ENCODE peak calls at places on chromosome 14, in ten cellular contexts. Z, X, G, K, D, B, L, J, E and C are unnamed samples.

GRCh38 chr14:56821177-56821576 is 10.9 kb upstream of the OTX2 start:
- DNase-seq in Z (no peak), X (no peak), G (no peak), K (no peak), D (no peak), B (no peak), L (no peak), J (no peak), E (no peak), C (no peak)

GRCh38 chr14:81868172-81868571 is 334.5 kb upstream of the SEL1L start:
- DNase-seq in Z (no peak), X (no peak), G (no peak), K (no peak), D (no peak), B (no peak), L (no peak), J (no peak), E (no peak), C (no peak)

GRCh38 chr14:35133542-35134328 is 11.4 kb downstream of the PRORP start:
- DNase-seq in Z (no peak), X (no peak), G (no peak), K (no peak), D (no peak), B (no peak), L (no peak), J (no peak), E (no peak), C (no peak)

GRCh38 chr14:102215071-102215470 is 75.4 kb downstream of the WDR20 start:
- DNase-seq in Z (no peak), X (peak; percentile 72), G (peak; percentile 37), K (no peak), D (no peak), B (no peak), L (no peak), J (no peak), E (peak; percentile 82), C (no peak)

GRCh38 chr14:105500036-105500725 is 9.1 kb downstream of the TEDC1 start:
- DNase-seq in Z (peak; percentile 16), X (no peak), G (no peak), K (no peak), D (peak; percentile 22), B (no peak), L (no peak), J (no peak), E (no peak), C (no peak)

GRCh38 chr14:22601456-22601855 is 3.4 kb downstream of the ABHD4 start:
- DNase-seq in Z (no peak), X (no peak), G (no peak), K (no peak), D (no peak), B (no peak), L (no peak), J (no peak), E (no peak), C (no peak)

GRCh38 chr14:71399057-71399487 is 491.8 kb downstream of the PCNX1 start:
- DNase-seq in Z (peak; percentile 5), X (no peak), G (no peak), K (no peak), D (no peak), B (no peak), L (no peak), J (no peak), E (no peak), C (peak; percentile 9)

GRCh38 chr14:86777950-86778602 is 1214.9 kb downstream of the GALC start:
- DNase-seq in Z (no peak), X (no peak), G (no peak), K (no peak), D (no peak), B (no peak), L (no peak), J (no peak), E (no peak), C (no peak)

GRCh38 chr14:67819563-67820411 is at the start of gene RAD51B:
- DNase-seq in Z (peak; percentile 35), X (peak; percentile 87), G (peak; percentile 85), K (peak; percentile 81), D (peak; percentile 57), B (peak; percentile 95), L (peak; percentile 91), J (peak; percentile 90), E (peak; percentile 83), C (peak; percentile 88)
- TF ChIP-seq POLR2A in Z (peak; percentile 32), X (peak; percentile 40), G (no peak), K (peak; percentile 28), D (peak; percentile 58), B (no peak), L (no peak), J (no peak), E (no peak), C (peak; percentile 55)

GRCh38 chr14:73788871-73789590 is 62.6 kb upstream of the PTGR2 start:
- DNase-seq in Z (no peak), X (no peak), G (peak; percentile 12), K (no peak), D (no peak), B (no peak), L (no peak), J (no peak), E (no peak), C (no peak)

GRCh38 chr14:73792476-73792875 is 59.2 kb upstream of the PTGR2 start:
- DNase-seq in Z (no peak), X (no peak), G (no peak), K (no peak), D (no peak), B (no peak), L (no peak), J (no peak), E (no peak), C (no peak)

GRCh38 chr14:73786942-73787759 is 64.5 kb upstream of the PTGR2 start:
- DNase-seq in Z (no peak), X (peak; percentile 46), G (peak; percentile 67), K (peak; percentile 72), D (no peak), B (no peak), L (peak; percentile 91), J (peak; percentile 75), E (peak; percentile 69), C (peak; percentile 83)

GRCh38 chr14:73787760-73788508 is 63.7 kb upstream of the PTGR2 start:
- DNase-seq in Z (no peak), X (no peak), G (no peak), K (no peak), D (no peak), B (no peak), L (no peak), J (no peak), E (no peak), C (peak; percentile 60)

GRCh38 chr14:73789996-73790581 is 61.5 kb upstream of the PTGR2 start:
- DNase-seq in Z (no peak), X (peak; percentile 71), G (peak; percentile 80), K (peak; percentile 79), D (no peak), B (no peak), L (peak; percentile 63), J (no peak), E (peak; percentile 35), C (no peak)
- TF ChIP-seq POLR2A in Z (no peak), X (peak; percentile 34), G (peak; percentile 56), K (peak; percentile 58), D (no peak), B (no peak), L (no peak), J (no peak), E (peak; percentile 29), C (no peak)

DNA sequence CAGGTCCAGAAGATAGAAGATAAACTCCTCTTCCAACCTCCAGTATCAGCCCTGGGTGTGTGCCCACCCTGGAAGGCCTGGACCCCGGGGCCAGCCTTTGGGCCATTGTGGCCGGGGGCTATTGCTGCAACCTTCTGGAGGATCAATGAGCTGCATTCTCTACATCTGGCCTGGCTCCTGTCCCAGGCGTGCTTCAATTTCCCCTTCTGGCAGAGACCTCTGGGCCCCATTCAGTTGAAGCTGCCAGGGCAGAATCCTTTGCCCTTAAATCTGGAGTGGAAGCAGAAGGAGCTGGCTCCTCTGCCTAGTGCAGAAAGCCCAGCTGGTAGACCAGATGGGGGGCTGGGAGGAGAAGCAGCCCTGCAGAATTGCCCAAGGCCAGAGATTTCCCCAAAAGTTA is 10.0 kb downstream of the NYNRIN start:
- DNase-seq in Z (no peak), X (no peak), G (no peak), K (no peak), D (no peak), B (no peak), L (peak; percentile 51), J (no peak), E (no peak), C (no peak)
- TF ChIP-seq POLR2A in Z (no peak), X (no peak), G (no peak), K (no peak), D (no peak), B (no peak), L (no peak), J (no peak), E (no peak), C (no peak)

GRCh38 chr14:95340201-95340697 is 20.5 kb upstream of the CLMN start:
- DNase-seq in Z (no peak), X (peak; percentile 96), G (no peak), K (no peak), D (no peak), B (peak; percentile 18), L (no peak), J (peak; percentile 93), E (peak; percentile 42), C (no peak)
- TF ChIP-seq POLR2A in Z (no peak), X (no peak), G (no peak), K (no peak), D (no peak), B (no peak), L (no peak), J (no peak), E (no peak), C (no peak)

GRCh38 chr14:100454437-100454836 is 131.3 kb downstream of the SLC25A47 start:
- DNase-seq in Z (no peak), X (no peak), G (no peak), K (no peak), D (no peak), B (no peak), L (no peak), J (no peak), E (no peak), C (no peak)
- TF ChIP-seq POLR2A in Z (no peak), X (no peak), G (no peak), K (no peak), D (no peak), B (no peak), L (no peak), J (no peak), E (no peak), C (no peak)